ENCODE peak calls at places on chromosomes 3 and 15, in eight cellular contexts. One of them, this sample, is unnamed.

GRCh38 chr3:70871909-70872656 is 559.6 kb upstream of the MDFIC2 start:
- DNase-seq in EL: peak
- DNase-seq in AML-193: no peak
- DNase-seq in stimulated activated naive CD8-positive, alpha-beta T cell treated with anti-CD3 and anti-CD28 coated beads, Interleukin-15, Interleukin-2, amounts not matched to agents 100 U/mL and 50 U/mL, for 24 hours: no peak
- DNase-seq in H4: peak
- DNase-seq in amniotic stem cell: no peak
- DNase-seq in hepatic stellate cell: no peak
- DNase-seq in pancreas: no peak
- DNase-seq in this sample: no peak

GRCh38 chr3:32438596-32439344 is 47.1 kb downstream of the CMTM7 start:
- DNase-seq in EL: no peak
- DNase-seq in AML-193: no peak
- DNase-seq in stimulated activated naive CD8-positive, alpha-beta T cell treated with anti-CD3 and anti-CD28 coated beads, Interleukin-15, Interleukin-2, amounts not matched to agents 100 U/mL and 50 U/mL, for 24 hours: peak
- DNase-seq in H4: no peak
- DNase-seq in amniotic stem cell: no peak
- DNase-seq in hepatic stellate cell: no peak
- DNase-seq in pancreas: no peak
- DNase-seq in this sample: no peak

GRCh38 chr3:158095302-158095997 is 10.8 kb downstream of the SHOX2 start:
- DNase-seq in EL: no peak
- DNase-seq in AML-193: no peak
- DNase-seq in stimulated activated naive CD8-positive, alpha-beta T cell treated with anti-CD3 and anti-CD28 coated beads, Interleukin-15, Interleukin-2, amounts not matched to agents 100 U/mL and 50 U/mL, for 24 hours: no peak
- DNase-seq in H4: no peak
- DNase-seq in amniotic stem cell: no peak
- DNase-seq in hepatic stellate cell: no peak
- DNase-seq in pancreas: no peak
- DNase-seq in this sample: no peak

GRCh38 chr3:127732879-127733350 is 60.2 kb downstream of the ABTB1 start:
- DNase-seq in EL: no peak
- DNase-seq in AML-193: peak
- DNase-seq in stimulated activated naive CD8-positive, alpha-beta T cell treated with anti-CD3 and anti-CD28 coated beads, Interleukin-15, Interleukin-2, amounts not matched to agents 100 U/mL and 50 U/mL, for 24 hours: no peak
- DNase-seq in H4: no peak
- DNase-seq in amniotic stem cell: no peak
- DNase-seq in hepatic stellate cell: no peak
- DNase-seq in pancreas: no peak
- DNase-seq in this sample: peak

GRCh38 chr3:14658978-14659377 is 7.4 kb downstream of the CCDC174 start:
- DNase-seq in EL: no peak
- DNase-seq in AML-193: no peak
- DNase-seq in stimulated activated naive CD8-positive, alpha-beta T cell treated with anti-CD3 and anti-CD28 coated beads, Interleukin-15, Interleukin-2, amounts not matched to agents 100 U/mL and 50 U/mL, for 24 hours: no peak
- DNase-seq in H4: no peak
- DNase-seq in amniotic stem cell: no peak
- DNase-seq in hepatic stellate cell: no peak
- DNase-seq in pancreas: no peak
- DNase-seq in this sample: no peak

GRCh38 chr3:111676177-111677021 is 81.3 kb upstream of the ZBED2 start:
- DNase-seq in EL: peak
- DNase-seq in AML-193: peak
- DNase-seq in stimulated activated naive CD8-positive, alpha-beta T cell treated with anti-CD3 and anti-CD28 coated beads, Interleukin-15, Interleukin-2, amounts not matched to agents 100 U/mL and 50 U/mL, for 24 hours: no peak
- DNase-seq in H4: peak
- DNase-seq in amniotic stem cell: no peak
- DNase-seq in hepatic stellate cell: no peak
- DNase-seq in pancreas: no peak
- DNase-seq in this sample: no peak

GRCh38 chr3:79424811-79425210 is 343.0 kb downstream of the ROBO1 start:
- DNase-seq in EL: no peak
- DNase-seq in AML-193: no peak
- DNase-seq in stimulated activated naive CD8-positive, alpha-beta T cell treated with anti-CD3 and anti-CD28 coated beads, Interleukin-15, Interleukin-2, amounts not matched to agents 100 U/mL and 50 U/mL, for 24 hours: no peak
- DNase-seq in H4: no peak
- DNase-seq in amniotic stem cell: no peak
- DNase-seq in hepatic stellate cell: no peak
- DNase-seq in pancreas: no peak
- DNase-seq in this sample: no peak

GRCh38 chr15:25022233-25022632 is 67.4 kb downstream of the SNRPN start:
- DNase-seq in EL: peak
- DNase-seq in AML-193: no peak
- DNase-seq in stimulated activated naive CD8-positive, alpha-beta T cell treated with anti-CD3 and anti-CD28 coated beads, Interleukin-15, Interleukin-2, amounts not matched to agents 100 U/mL and 50 U/mL, for 24 hours: no peak
- DNase-seq in H4: no peak
- DNase-seq in amniotic stem cell: no peak
- DNase-seq in hepatic stellate cell: no peak
- DNase-seq in pancreas: no peak
- DNase-seq in this sample: peak

GRCh38 chr3:53079147-53079546 is 33.3 kb upstream of the SFMBT1 start:
- DNase-seq in EL: no peak
- DNase-seq in AML-193: no peak
- DNase-seq in stimulated activated naive CD8-positive, alpha-beta T cell treated with anti-CD3 and anti-CD28 coated beads, Interleukin-15, Interleukin-2, amounts not matched to agents 100 U/mL and 50 U/mL, for 24 hours: no peak
- DNase-seq in H4: no peak
- DNase-seq in amniotic stem cell: no peak
- DNase-seq in hepatic stellate cell: no peak
- DNase-seq in pancreas: no peak
- DNase-seq in this sample: no peak

GRCh38 chr15:49366496-49366895 is 56.5 kb upstream of the FGF7 start:
- DNase-seq in EL: no peak
- DNase-seq in AML-193: no peak
- DNase-seq in stimulated activated naive CD8-positive, alpha-beta T cell treated with anti-CD3 and anti-CD28 coated beads, Interleukin-15, Interleukin-2, amounts not matched to agents 100 U/mL and 50 U/mL, for 24 hours: no peak
- DNase-seq in H4: no peak
- DNase-seq in amniotic stem cell: no peak
- DNase-seq in hepatic stellate cell: no peak
- DNase-seq in pancreas: no peak
- DNase-seq in this sample: no peak

GRCh38 chr3:176574736-176575135 is 622.5 kb downstream of the TBL1XR1 start:
- DNase-seq in EL: no peak
- DNase-seq in AML-193: no peak
- DNase-seq in stimulated activated naive CD8-positive, alpha-beta T cell treated with anti-CD3 and anti-CD28 coated beads, Interleukin-15, Interleukin-2, amounts not matched to agents 100 U/mL and 50 U/mL, for 24 hours: no peak
- DNase-seq in H4: no peak
- DNase-seq in amniotic stem cell: no peak
- DNase-seq in hepatic stellate cell: no peak
- DNase-seq in pancreas: no peak
- DNase-seq in this sample: no peak

GRCh38 chr3:113783980-113784379 is 37.1 kb downstream of the ATP6V1A start:
- DNase-seq in EL: peak
- DNase-seq in AML-193: no peak
- DNase-seq in stimulated activated naive CD8-positive, alpha-beta T cell treated with anti-CD3 and anti-CD28 coated beads, Interleukin-15, Interleukin-2, amounts not matched to agents 100 U/mL and 50 U/mL, for 24 hours: no peak
- DNase-seq in H4: no peak
- DNase-seq in amniotic stem cell: no peak
- DNase-seq in hepatic stellate cell: no peak
- DNase-seq in pancreas: no peak
- DNase-seq in this sample: peak

GRCh38 chr3:67704322-67704721 is 49.9 kb upstream of the SUCLG2 start:
- DNase-seq in EL: no peak
- DNase-seq in AML-193: no peak
- DNase-seq in stimulated activated naive CD8-positive, alpha-beta T cell treated with anti-CD3 and anti-CD28 coated beads, Interleukin-15, Interleukin-2, amounts not matched to agents 100 U/mL and 50 U/mL, for 24 hours: no peak
- DNase-seq in H4: no peak
- DNase-seq in amniotic stem cell: no peak
- DNase-seq in hepatic stellate cell: no peak
- DNase-seq in pancreas: no peak
- DNase-seq in this sample: no peak

GRCh38 chr3:128051459-128051836 is 789 bp upstream of the SEC61A1 start:
- DNase-seq in EL: peak
- DNase-seq in AML-193: no peak
- DNase-seq in stimulated activated naive CD8-positive, alpha-beta T cell treated with anti-CD3 and anti-CD28 coated beads, Interleukin-15, Interleukin-2, amounts not matched to agents 100 U/mL and 50 U/mL, for 24 hours: no peak
- DNase-seq in H4: no peak
- DNase-seq in amniotic stem cell: no peak
- DNase-seq in hepatic stellate cell: no peak
- DNase-seq in pancreas: no peak
- DNase-seq in this sample: peak

GRCh38 chr3:15858547-15859506 is 61.0 kb upstream of the ANKRD28 start:
- DNase-seq in EL: peak
- DNase-seq in AML-193: peak
- DNase-seq in stimulated activated naive CD8-positive, alpha-beta T cell treated with anti-CD3 and anti-CD28 coated beads, Interleukin-15, Interleukin-2, amounts not matched to agents 100 U/mL and 50 U/mL, for 24 hours: peak
- DNase-seq in H4: no peak
- DNase-seq in amniotic stem cell: no peak
- DNase-seq in hepatic stellate cell: peak
- DNase-seq in pancreas: peak
- DNase-seq in this sample: peak

GRCh38 chr15:49421991-49422390 is 1.1 kb upstream of the FGF7 start:
- DNase-seq in EL: peak
- DNase-seq in AML-193: peak
- DNase-seq in stimulated activated naive CD8-positive, alpha-beta T cell treated with anti-CD3 and anti-CD28 coated beads, Interleukin-15, Interleukin-2, amounts not matched to agents 100 U/mL and 50 U/mL, for 24 hours: peak
- DNase-seq in H4: peak
- DNase-seq in amniotic stem cell: no peak
- DNase-seq in hepatic stellate cell: no peak
- DNase-seq in pancreas: peak
- DNase-seq in this sample: peak

GRCh38 chr15:58755956-58756355 is 6.4 kb upstream of the ADAM10 start:
- DNase-seq in EL: no peak
- DNase-seq in AML-193: no peak
- DNase-seq in stimulated activated naive CD8-positive, alpha-beta T cell treated with anti-CD3 and anti-CD28 coated beads, Interleukin-15, Interleukin-2, amounts not matched to agents 100 U/mL and 50 U/mL, for 24 hours: no peak
- DNase-seq in H4: no peak
- DNase-seq in amniotic stem cell: no peak
- DNase-seq in hepatic stellate cell: no peak
- DNase-seq in pancreas: no peak
- DNase-seq in this sample: peak

GRCh38 chr15:74519311-74519710 is 21.7 kb upstream of the ARID3B start:
- DNase-seq in EL: peak
- DNase-seq in AML-193: no peak
- DNase-seq in stimulated activated naive CD8-positive, alpha-beta T cell treated with anti-CD3 and anti-CD28 coated beads, Interleukin-15, Interleukin-2, amounts not matched to agents 100 U/mL and 50 U/mL, for 24 hours: no peak
- DNase-seq in H4: no peak
- DNase-seq in amniotic stem cell: no peak
- DNase-seq in hepatic stellate cell: no peak
- DNase-seq in pancreas: no peak
- DNase-seq in this sample: no peak

GRCh38 chr3:15997274-15997943 is 177.1 kb upstream of the GALNT15 start:
- DNase-seq in EL: no peak
- DNase-seq in AML-193: no peak
- DNase-seq in stimulated activated naive CD8-positive, alpha-beta T cell treated with anti-CD3 and anti-CD28 coated beads, Interleukin-15, Interleukin-2, amounts not matched to agents 100 U/mL and 50 U/mL, for 24 hours: no peak
- DNase-seq in H4: no peak
- DNase-seq in amniotic stem cell: no peak
- DNase-seq in hepatic stellate cell: no peak
- DNase-seq in pancreas: no peak
- DNase-seq in this sample: no peak

GRCh38 chr3:124439586-124439985 is 290.7 kb upstream of the UMPS start:
- DNase-seq in EL: no peak
- DNase-seq in AML-193: no peak
- DNase-seq in stimulated activated naive CD8-positive, alpha-beta T cell treated with anti-CD3 and anti-CD28 coated beads, Interleukin-15, Interleukin-2, amounts not matched to agents 100 U/mL and 50 U/mL, for 24 hours: no peak
- DNase-seq in H4: no peak
- DNase-seq in amniotic stem cell: no peak
- DNase-seq in hepatic stellate cell: no peak
- DNase-seq in pancreas: no peak
- DNase-seq in this sample: no peak

GRCh38 chr3:31495971-31496370 is 36.8 kb upstream of the STT3B start:
- DNase-seq in EL: peak
- DNase-seq in AML-193: no peak
- DNase-seq in stimulated activated naive CD8-positive, alpha-beta T cell treated with anti-CD3 and anti-CD28 coated beads, Interleukin-15, Interleukin-2, amounts not matched to agents 100 U/mL and 50 U/mL, for 24 hours: no peak
- DNase-seq in H4: no peak
- DNase-seq in amniotic stem cell: no peak
- DNase-seq in hepatic stellate cell: no peak
- DNase-seq in pancreas: no peak
- DNase-seq in this sample: no peak

This sample was measured in OCI-M1.